ENCODE peak calls at places on chromosome 20, in eight cellular contexts. K is NCI-H446; C is SW 1271; P is naive thymus-derived CD8-positive, alpha-beta T cell; I is A172; N is left ventricle myocardium inferior; X is DMS153; V is NCI-H774. W is an unnamed sample.

GRCh38 chr20:54140927-54141566 is 32.7 kb downstream of the CYP24A1 start:
- DNase-seq in X (no peak), P (no peak), N (no peak), C (peak), V (no peak), I (peak), K (no peak), W (no peak)

GRCh38 chr20:33401922-33402369 is 627 bp upstream of the CDK5RAP1 start:
- DNase-seq in P (no peak), V (no peak), C (no peak), I (no peak), K (no peak), N (no peak), X (no peak), W (no peak)

GRCh38 chr20:24651171-24651972 is 181.9 kb downstream of the SYNDIG1 start:
- DNase-seq in K (no peak), X (no peak), P (no peak), V (no peak), I (peak), N (no peak), C (peak), W (no peak)

GRCh38 chr20:45771182-45771759 is 20.4 kb downstream of the WFDC3 start:
- DNase-seq in X (peak), C (peak), N (peak), K (peak), I (peak), V (peak), P (peak), W (peak)

GRCh38 chr20:35490736-35491181 is 35.4 kb downstream of the CEP250 start:
- DNase-seq in X (no peak), V (no peak), N (no peak), C (no peak), P (peak), I (no peak), K (no peak), W (no peak)

GRCh38 chr20:17061721-17062120 is 165.1 kb upstream of the PCSK2 start:
- DNase-seq in P (no peak), V (no peak), N (no peak), X (no peak), K (no peak), I (no peak), C (no peak), W (no peak)

GRCh38 chr20:41340327-41341055 is at the start of gene LPIN3:
- DNase-seq in X (peak), V (peak), N (peak), C (peak), K (no peak), I (peak), P (peak), W (peak)

GRCh38 chr20:16556299-16556698 is 16.9 kb downstream of the KIF16B start:
- DNase-seq in X (no peak), N (no peak), V (no peak), P (no peak), I (no peak), K (no peak), C (no peak), W (no peak)

GRCh38 chr20:44426879-44427785 is 48.5 kb upstream of the TTPAL start:
- DNase-seq in P (no peak), X (no peak), I (no peak), V (no peak), K (no peak), N (no peak), C (no peak), W (no peak)

GRCh38 chr20:17895641-17896246 is 72.8 kb downstream of the SNX5 start:
- DNase-seq in V (no peak), I (peak), C (no peak), N (peak), K (no peak), X (no peak), P (no peak), W (no peak)

GRCh38 chr20:3922223-3922982 is 33.2 kb downstream of the PANK2 start:
- DNase-seq in P (no peak), V (no peak), C (no peak), N (no peak), K (no peak), I (no peak), X (no peak), W (no peak)

GRCh38 chr20:63964412-63964811 is 5.3 kb downstream of the ZNF512B start:
- DNase-seq in V (no peak), X (no peak), N (peak), C (no peak), I (no peak), K (no peak), P (no peak), W (no peak)

GRCh38 chr20:40654876-40655275 is 34.2 kb downstream of the MAFB start:
- DNase-seq in I (no peak), K (no peak), X (no peak), V (no peak), N (peak), C (no peak), P (no peak), W (no peak)

GRCh38 chr20:15942130-15942529 is 631.1 kb downstream of the KIF16B start:
- DNase-seq in C (no peak), P (no peak), I (peak), X (no peak), V (no peak), K (peak), N (no peak), W (no peak)

GRCh38 chr20:64140956-64141355 is 23.3 kb upstream of the MYT1 start:
- DNase-seq in C (no peak), P (no peak), I (no peak), K (no peak), V (no peak), N (no peak), X (no peak), W (no peak)

GRCh38 chr20:34983995-34984735 is 28.5 kb downstream of the MYH7B start:
- DNase-seq in V (peak), C (no peak), X (peak), P (peak), N (peak), K (no peak), I (no peak), W (no peak)

GRCh38 chr20:4029505-4030467 is 14.4 kb upstream of the RNF24 start:
- DNase-seq in V (no peak), N (no peak), C (no peak), P (no peak), I (no peak), K (no peak), X (peak), W (peak)

GRCh38 chr20:17849901-17850673 is 118.5 kb downstream of the SNX5 start:
- DNase-seq in N (peak), X (no peak), K (no peak), C (peak), V (no peak), P (no peak), I (peak), W (no peak)

GRCh38 chr20:1215386-1216170 is 10.3 kb upstream of the RAD21L1 start:
- DNase-seq in I (no peak), N (no peak), K (no peak), V (no peak), C (no peak), X (no peak), P (no peak), W (no peak)

GRCh38 chr20:31691646-31692275 is 30.9 kb downstream of the BCL2L1 start:
- DNase-seq in V (no peak), C (no peak), P (no peak), I (peak), K (no peak), N (no peak), X (no peak), W (no peak)

GRCh38 chr20:31829731-31830130 is 10.6 kb downstream of the MYLK2 start:
- DNase-seq in V (no peak), X (no peak), K (no peak), N (no peak), I (no peak), C (no peak), P (no peak), W (no peak)

GRCh38 chr20:32681175-32682084 is 7.7 kb upstream of the C20orf203 start:
- DNase-seq in K (no peak), C (no peak), I (peak), X (peak), P (no peak), V (peak), N (no peak), W (peak)